ENCODE peak calls at places on chromosomes 3 and 15, in seven cellular contexts. D is endothelial cell; L is AG08395; R is NCI-H226; F is NCI-H748 treated with DMSO at 0.1 percent for 48 hours; B is stimulated activated CD4-positive, alpha-beta T cell treated with anti-CD3 and anti-CD28 coated beads, Interleukin-2, amount 100 ng/mL, for 48 hours; U is stimulated activated CD8-positive, alpha-beta memory T cell treated with anti-CD3 and anti-CD28 coated beads, Interleukin-7, amount 100 ng/mL, for 1 hour. Y is an unnamed sample.
A peak's percentile ranks its signal among the peaks of the same experiment; 100 is the strongest.

GRCh38 chr3:50610992-50611463 is 546 bp downstream of the CISH start:
- DNase-seq in R (no peak), B (no peak), L (no peak), D (no peak), U (no peak), F (no peak), Y (no peak)

GRCh38 chr15:98996619-98997018 is 11.0 kb downstream of the PGPEP1L start:
- DNase-seq in B (no peak), L (no peak), D (no peak), R (peak; percentile 12), F (no peak), U (no peak), Y (no peak)

GRCh38 chr15:45129651-45130129 is at the start of the genes DUOX1 and DUOXA1:
- DNase-seq in U (no peak), L (peak; percentile 47), R (no peak), F (no peak), B (no peak), D (peak; percentile 29), Y (peak; percentile 73)

GRCh38 chr3:28901029-28901428 is 379.8 kb upstream of the RBMS3 start:
- DNase-seq in D (no peak), R (peak; percentile 17), F (no peak), B (no peak), U (no peak), L (no peak), Y (no peak)

GRCh38 chr3:184815046-184815930 is 3.3 kb downstream of the VPS8 start:
- DNase-seq in B (no peak), L (peak; percentile 24), U (no peak), F (no peak), D (no peak), R (peak; percentile 47), Y (no peak)

GRCh38 chr15:100224206-100225185 is 117.3 kb downstream of the ADAMTS17 start:
- DNase-seq in L (no peak), D (no peak), B (no peak), U (no peak), F (no peak), R (no peak), Y (no peak)

GRCh38 chr3:13277860-13278531 is 142.1 kb downstream of the NUP210 start:
- DNase-seq in U (no peak), B (no peak), L (peak; percentile 53), R (no peak), D (no peak), F (no peak), Y (no peak)

GRCh38 chr3:141109761-141110160 is 58.6 kb downstream of the SPSB4 start:
- DNase-seq in B (no peak), R (no peak), D (no peak), L (no peak), F (peak; percentile 34), U (no peak), Y (peak; percentile 17)

GRCh38 chr3:37546876-37547275 is 314.8 kb upstream of the CTDSPL start:
- DNase-seq in R (no peak), U (no peak), F (no peak), L (peak; percentile 89), D (no peak), B (no peak), Y (no peak)

GRCh38 chr3:54781728-54782127 is 146.1 kb downstream of the LRTM1 start:
- DNase-seq in R (no peak), L (no peak), U (no peak), F (no peak), B (no peak), D (no peak), Y (no peak)

GRCh38 chr15:73054417-73054963 is 2.2 kb downstream of the NEO1 start:
- DNase-seq in B (no peak), U (no peak), L (no peak), R (no peak), F (no peak), D (no peak), Y (no peak)

GRCh38 chr3:61925721-61926120 is 364.4 kb downstream of the PTPRG start:
- DNase-seq in U (no peak), F (no peak), B (no peak), R (no peak), D (no peak), L (no peak), Y (no peak)

GRCh38 chr15:84570164-84570692 is 30.6 kb upstream of the ZSCAN2 start:
- DNase-seq in R (no peak), L (peak; percentile 41), U (peak; percentile 3), D (peak; percentile 15), B (peak; percentile 42), F (no peak), Y (no peak)

GRCh38 chr3:33980252-33980651 is 181.8 kb downstream of the PDCD6IP start:
- DNase-seq in D (no peak), R (peak; percentile 80), L (peak; percentile 85), U (no peak), B (no peak), F (no peak), Y (no peak)